ENCODE peak calls at places on chromosome 1, in ten cellular contexts. U, G, C, Z, F, S, A, L, X and W are unnamed samples.
A peak's percentile ranks its signal among the peaks of the same experiment; 100 is the strongest.

GRCh38 chr1:200410566-200410878 is 686 bp upstream of the ZNF281 start:
- DNase-seq in U (no peak), X (peak; percentile 91), Z (no peak), L (no peak), G (peak; percentile 75), F (peak; percentile 89), C (no peak), A (peak; percentile 88), S (no peak), W (no peak)

GRCh38 chr1:196207624-196208204 is 400.5 kb downstream of the KCNT2 start:
- DNase-seq in F (no peak), L (no peak), X (no peak), A (no peak), C (no peak), U (no peak), Z (no peak), S (no peak), G (no peak), W (no peak)

GRCh38 chr1:161305872-161306519 is 3.8 kb downstream of the MPZ start:
- DNase-seq in U (peak; percentile 87), L (peak; percentile 47), F (peak; percentile 40), X (peak; percentile 97), S (peak; percentile 56), A (peak; percentile 42), Z (peak; percentile 88), G (peak; percentile 79), C (peak; percentile 82), W (peak; percentile 76)

GRCh38 chr1:248622491-248623106 is 12.3 kb downstream of the OR2T11 start:
- DNase-seq in U (no peak), G (no peak), C (no peak), F (no peak), S (peak; percentile 1), A (peak; percentile 11), X (peak; percentile 6), Z (no peak), L (peak; percentile 25), W (no peak)

GRCh38 chr1:184859381-184860105 is 104.9 kb upstream of the EDEM3 start:
- DNase-seq in A (no peak), S (no peak), U (no peak), F (no peak), X (no peak), L (no peak), G (no peak), Z (no peak), C (no peak), W (no peak)

GRCh38 chr1:19484338-19484792 is 974 bp downstream of the CAPZB start:
- DNase-seq in L (no peak), F (peak; percentile 30), U (no peak), A (no peak), S (no peak), G (no peak), C (no peak), Z (peak; percentile 87), X (peak; percentile 48), W (peak; percentile 44)

GRCh38 chr1:43979528-43980254 is 681 bp downstream of the B4GALT2 start:
- DNase-seq in Z (peak; percentile 90), C (no peak), F (peak; percentile 76), X (peak; percentile 59), L (peak; percentile 74), A (peak; percentile 53), S (no peak), G (no peak), U (no peak), W (peak; percentile 63)

GRCh38 chr1:200899451-200899915 is 4.8 kb downstream of the INAVA start:
- DNase-seq in G (no peak), L (no peak), S (no peak), F (no peak), X (no peak), Z (no peak), C (no peak), U (no peak), A (no peak), W (no peak)